ENCODE peak calls at places on chromosomes 16 and 17, in four cellular contexts. C is CD8-positive, alpha-beta T cell; P is left ventricle myocardium inferior; Z is prostate gland. U is an unnamed sample.

GRCh38 chr17:41413353-41413752 is 11.0 kb downstream of the KRT37 start:
- DNase-seq in Z (no peak), P (no peak), C (no peak), U (no peak)

GRCh38 chr17:33207231-33207630 is 85.9 kb downstream of the ASIC2 start:
- DNase-seq in C (no peak), P (no peak), Z (no peak), U (no peak)

GRCh38 chr17:61806081-61806828 is 57.1 kb downstream of the BRIP1 start:
- DNase-seq in C (no peak), Z (no peak), P (no peak), U (no peak)

GRCh38 chr17:15467592-15467991 is at the start of gene CDRT4:
- DNase-seq in P (no peak), C (no peak), Z (no peak), U (no peak)

GRCh38 chr17:82520041-82520910 is 744 bp downstream of the FOXK2 start:
- DNase-seq in C (peak), P (peak), Z (no peak), U (no peak)

GRCh38 chr17:53627511-53627910 is 195.2 kb upstream of the KIF2B start:
- DNase-seq in Z (no peak), C (no peak), P (no peak), U (no peak)

GRCh38 chr17:2412561-2413021 is 11.7 kb upstream of the MNT start:
- DNase-seq in C (no peak), Z (no peak), P (no peak), U (no peak)

GRCh38 chr16:47778106-47778803 is 317.1 kb downstream of the PHKB start:
- DNase-seq in Z (no peak), P (no peak), C (no peak), U (no peak)

GRCh38 chr16:29982560-29983419 is 9.1 kb downstream of the TAOK2 start:
- DNase-seq in C (no peak), P (no peak), Z (no peak), U (no peak)

GRCh38 chr17:76405967-76406647 is 21.7 kb downstream of the SPHK1 start:
- DNase-seq in Z (no peak), P (peak), C (no peak), U (no peak)

GRCh38 chr17:50817142-50817751 is 18.1 kb upstream of the WFIKKN2 start:
- DNase-seq in P (peak), C (peak), Z (no peak), U (no peak)

GRCh38 chr16:83856846-83857245 is 42.1 kb upstream of the MLYCD start:
- DNase-seq in P (no peak), C (no peak), Z (no peak), U (no peak)

GRCh38 chr17:65078441-65079160 is 22.1 kb upstream of the GNA13 start:
- DNase-seq in C (no peak), Z (no peak), P (no peak), U (no peak)

GRCh38 chr16:53973021-53973420 is 269.1 kb downstream of the FTO start:
- DNase-seq in C (no peak), P (peak), Z (no peak), U (no peak)

GRCh38 chr16:75614247-75614897 is 8.7 kb downstream of the ADAT1 start:
- DNase-seq in Z (no peak), C (no peak), P (no peak), U (no peak)

DNA sequence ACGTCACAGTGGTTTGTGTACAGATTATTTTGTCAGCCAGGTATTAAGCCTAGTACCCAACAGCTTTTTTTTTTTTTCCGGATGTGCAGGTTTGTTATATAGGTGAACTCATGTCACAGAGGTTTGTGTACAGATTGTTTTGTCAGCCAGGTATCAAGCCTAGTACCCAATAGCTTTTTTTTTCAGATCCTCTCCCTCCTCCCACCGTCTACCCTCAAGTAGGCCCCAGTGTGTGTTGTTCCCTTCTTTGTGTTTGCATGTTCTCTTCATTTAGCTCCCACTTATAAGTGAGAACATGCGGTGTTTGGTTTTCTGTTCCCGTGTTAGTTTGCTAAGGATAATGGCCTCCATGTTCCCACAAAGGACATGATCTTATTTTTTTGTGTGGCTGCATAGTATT is 19.9 kb downstream of the RPTOR start:
- DNase-seq in P (no peak), Z (no peak), C (no peak), U (no peak)
- TF ChIP-seq CTCF in P (no peak), Z (no peak), C (no peak), U (no peak)

GRCh38 chr16:25691519-25692091 is at the start of gene HS3ST4:
- DNase-seq in C (no peak), Z (no peak), P (no peak), U (no peak)
- H3K4me3 ChIP-seq in C (no peak), Z (peak), P (peak), U (no peak)

DNA sequence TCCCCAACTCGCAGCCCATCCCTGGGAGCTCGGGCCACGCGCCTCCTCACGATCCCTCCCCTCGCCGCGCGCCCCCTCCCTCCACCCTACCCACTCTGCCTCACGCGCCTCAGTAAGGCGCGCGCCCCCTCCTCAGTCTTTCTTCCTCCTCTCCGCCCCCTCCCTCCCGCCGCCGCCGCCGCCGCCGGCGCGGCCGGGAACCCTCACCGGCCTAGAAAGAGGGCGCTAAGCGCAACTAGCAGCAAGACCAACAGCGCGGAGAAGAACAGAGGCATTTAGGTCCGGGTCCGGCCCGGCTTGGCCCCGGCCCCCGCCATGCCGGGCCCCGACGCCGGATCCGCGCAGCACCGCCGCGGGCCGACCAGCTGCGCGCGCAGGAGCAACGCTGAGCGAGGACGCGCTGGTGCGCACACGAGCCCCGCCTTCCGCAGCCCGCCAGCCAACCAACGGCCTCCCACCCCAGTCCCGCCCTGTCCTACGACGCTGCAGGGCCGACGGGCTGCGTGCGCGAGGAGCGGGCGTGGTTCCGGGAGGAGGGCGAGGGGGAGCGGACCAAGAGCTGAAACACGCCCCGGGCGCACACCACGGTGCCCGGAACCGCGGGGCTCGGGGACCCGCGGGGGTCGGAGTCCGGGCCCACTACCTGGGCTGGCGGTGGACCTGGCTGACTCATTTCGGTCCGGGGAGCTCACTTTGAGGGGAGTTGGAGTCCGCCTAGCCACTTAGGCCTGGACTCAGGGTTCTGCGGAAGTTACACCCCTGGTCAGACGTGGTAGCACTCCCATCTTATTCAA is at the start of gene BLTP2:
- DNase-seq in P (peak), C (peak), Z (peak), U (peak)
- TF ChIP-seq CTCF in P (no peak), C (no peak), Z (no peak), U (no peak)

GRCh38 chr16:899678-900060 is 71.1 kb downstream of the LMF1 start:
- DNase-seq in Z (no peak), C (no peak), P (no peak), U (no peak)
- H3K4me3 ChIP-seq in Z (no peak), C (no peak), P (no peak), U (no peak)

GRCh38 chr17:34382586-34383224 is 19.7 kb upstream of the CCL1 start:
- DNase-seq in P (no peak), Z (no peak), C (no peak), U (no peak)
- TF ChIP-seq CTCF in P (no peak), Z (no peak), C (no peak), U (no peak)

GRCh38 chr16:67992661-67993206 is 6.5 kb downstream of the DPEP2 start:
- DNase-seq in Z (no peak), C (no peak), P (no peak), U (no peak)
- H3K4me3 ChIP-seq in Z (no peak), C (peak), P (peak), U (no peak)

GRCh38 chr16:23712976-23713375 is at the start of gene ERN2:
- DNase-seq in C (no peak), P (no peak), Z (no peak), U (no peak)

GRCh38 chr16:23709536-23709935 is 3.5 kb downstream of the ERN2 start:
- DNase-seq in Z (no peak), C (no peak), P (no peak), U (no peak)

GRCh38 chr16:23711785-23712184 is 1.2 kb downstream of the ERN2 start:
- DNase-seq in Z (no peak), C (no peak), P (no peak), U (no peak)

GRCh38 chr16:23710504-23710903 is 2.5 kb downstream of the ERN2 start:
- DNase-seq in Z (no peak), C (no peak), P (no peak), U (no peak)

DNA sequence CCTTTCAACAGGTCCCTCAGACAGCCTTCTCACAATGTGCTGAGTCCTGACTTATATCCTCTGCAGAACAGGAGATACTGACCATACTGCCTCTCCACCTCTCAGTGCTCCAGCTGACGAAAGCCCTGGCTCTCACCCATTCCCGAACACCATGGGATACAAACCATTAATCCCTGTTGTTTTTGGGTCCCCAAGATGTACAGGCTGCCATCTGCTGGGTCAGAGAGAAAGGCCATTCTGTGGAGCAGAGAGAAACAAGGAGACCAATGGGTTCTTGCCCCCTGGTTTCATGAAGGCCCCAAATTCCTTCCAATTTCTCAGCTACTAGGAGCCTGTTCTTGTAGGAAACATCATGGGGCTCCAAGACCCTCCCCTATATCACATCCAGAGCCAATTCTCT is 3.0 kb downstream of the ERN2 start:
- DNase-seq in P (no peak), Z (no peak), C (no peak), U (no peak)
- TF ChIP-seq CTCF in P (no peak), Z (no peak), C (no peak), U (no peak)

GRCh38 chr16:2251281-2252111 is at the start of gene ECI1:
- DNase-seq in P (peak), Z (peak), C (peak), U (peak)
- H3K4me3 ChIP-seq in P (peak), Z (peak), C (peak), U (peak)

GRCh38 chr17:68573338-68573737 is 27.8 kb downstream of the FAM20A start:
- DNase-seq in Z (no peak), C (no peak), P (no peak), U (no peak)
- TF ChIP-seq CTCF in Z (no peak), C (no peak), P (no peak), U (no peak)